ENCODE peak calls at places on chromosomes 11 and 22, in four cellular contexts. One of them, this sample, is unnamed.

GRCh38 chr11:126601136-126601535 is 245.7 kb downstream of the ST3GAL4 start:
- DNase-seq in left ventricle myocardium superior: no peak
- DNase-seq in lower lobe of right lung: no peak
- DNase-seq in ecto neural progenitor cell: no peak
- DNase-seq in this sample: no peak

GRCh38 chr11:102457056-102457677 is 4.6 kb upstream of the TMEM123 start:
- DNase-seq in left ventricle myocardium superior: no peak
- DNase-seq in lower lobe of right lung: no peak
- DNase-seq in ecto neural progenitor cell: no peak
- DNase-seq in this sample: no peak

GRCh38 chr11:31799036-31799793 is 11.9 kb downstream of the PAX6 start:
- DNase-seq in left ventricle myocardium superior: no peak
- DNase-seq in lower lobe of right lung: no peak
- DNase-seq in ecto neural progenitor cell: peak; percentile 57
- DNase-seq in this sample: no peak

GRCh38 chr22:44628273-44628672 is 73.7 kb upstream of the PRR5 start:
- DNase-seq in left ventricle myocardium superior: no peak
- DNase-seq in lower lobe of right lung: peak; percentile 28
- DNase-seq in ecto neural progenitor cell: no peak
- DNase-seq in this sample: no peak

GRCh38 chr22:29641781-29642355 is 38.4 kb downstream of the NF2 start:
- DNase-seq in left ventricle myocardium superior: no peak
- DNase-seq in lower lobe of right lung: no peak
- DNase-seq in ecto neural progenitor cell: no peak
- DNase-seq in this sample: no peak

GRCh38 chr22:37639070-37639760 is at the start of gene SH3BP1:
- DNase-seq in left ventricle myocardium superior: peak; percentile 76
- DNase-seq in lower lobe of right lung: peak; percentile 75
- DNase-seq in ecto neural progenitor cell: peak; percentile 84
- DNase-seq in this sample: peak; percentile 45

GRCh38 chr22:34055525-34056200 is 135.4 kb upstream of the LARGE1 start:
- DNase-seq in left ventricle myocardium superior: no peak
- DNase-seq in lower lobe of right lung: no peak
- DNase-seq in ecto neural progenitor cell: peak; percentile 56
- DNase-seq in this sample: no peak

GRCh38 chr11:73344191-73344607 is 32.0 kb upstream of the RELT start:
- DNase-seq in left ventricle myocardium superior: peak; percentile 66
- DNase-seq in lower lobe of right lung: no peak
- DNase-seq in ecto neural progenitor cell: no peak
- DNase-seq in this sample: no peak

GRCh38 chr11:118226294-118226693 is 1.5 kb upstream of the JAML start:
- DNase-seq in left ventricle myocardium superior: no peak
- DNase-seq in lower lobe of right lung: peak; percentile 54
- DNase-seq in ecto neural progenitor cell: no peak
- DNase-seq in this sample: peak; percentile 81

This sample was measured in CD14-positive monocyte.